ENCODE peak calls at places on chromosomes 2 and 18, in ten cellular contexts. V is ELR; U is stimulated activated CD4-positive, alpha-beta T cell treated with anti-CD3 and anti-CD28 coated beads, Interleukin-2, amount 100 ng/mL, for 48 hours; J is NCI-H2081; T is GM23248; D is NCI-H226; M is CD4-positive, alpha-beta T cell; E is A549; K is heart right ventricle; X is smooth muscle cell of the brain vasculature. F is an unnamed sample.

GRCh38 chr2:206683546-206683945 is 34.6 kb downstream of the DYTN start:
- DNase-seq in U (no peak), K (no peak), X (no peak), E (no peak), T (no peak), D (no peak), V (no peak), J (no peak), M (no peak), F (no peak)

GRCh38 chr2:195407782-195408181 is 249.2 kb upstream of the SLC39A10 start:
- DNase-seq in E (peak), M (no peak), U (no peak), V (peak), K (no peak), T (peak), J (no peak), D (peak), X (no peak), F (no peak)

GRCh38 chr18:38575648-38576047 is 1010.0 kb upstream of the CELF4 start:
- DNase-seq in U (no peak), V (no peak), D (no peak), T (no peak), X (no peak), J (no peak), M (no peak), E (no peak), K (no peak), F (no peak)

GRCh38 chr2:80269806-80270205 is 34.7 kb downstream of the LRRTM1 start:
- DNase-seq in J (no peak), T (no peak), V (no peak), K (no peak), E (no peak), D (no peak), M (no peak), U (no peak), X (no peak), F (no peak)

GRCh38 chr2:5694016-5694690 is 2.0 kb downstream of the SOX11 start:
- DNase-seq in J (peak), M (no peak), U (no peak), V (no peak), X (no peak), K (no peak), T (no peak), D (no peak), E (no peak), F (no peak)

GRCh38 chr18:58590231-58590630 is 38.7 kb downstream of the ALPK2 start:
- DNase-seq in J (no peak), M (no peak), U (no peak), E (no peak), D (peak), T (peak), K (no peak), X (no peak), V (peak), F (peak)

GRCh38 chr2:96537734-96538486 is 1.4 kb downstream of the ARID5A start:
- DNase-seq in U (no peak), E (no peak), V (no peak), M (peak), X (no peak), K (no peak), T (peak), J (no peak), D (no peak), F (no peak)

GRCh38 chr2:235024191-235024611 is 72.4 kb downstream of the SH3BP4 start:
- DNase-seq in D (no peak), M (no peak), X (no peak), V (peak), J (no peak), T (peak), K (no peak), E (no peak), U (no peak), F (no peak)

GRCh38 chr2:168246072-168246482 is 1.3 kb downstream of the STK39 start:
- DNase-seq in X (no peak), K (no peak), E (no peak), M (no peak), U (no peak), V (no peak), T (no peak), J (no peak), D (no peak), F (no peak)

GRCh38 chr2:24724111-24724775 is 68.9 kb downstream of the PTRHD1 start:
- DNase-seq in U (no peak), M (no peak), D (no peak), E (no peak), V (peak), X (no peak), J (no peak), T (peak), K (no peak), F (no peak)

GRCh38 chr2:143758629-143759330 is 629.6 kb downstream of the ARHGAP15 start:
- DNase-seq in V (no peak), U (no peak), D (peak), T (no peak), K (no peak), J (no peak), M (no peak), E (no peak), X (no peak), F (no peak)

GRCh38 chr2:241150660-241151530 is 628 bp downstream of the PPP1R7 start:
- DNase-seq in J (no peak), X (no peak), U (no peak), M (no peak), E (no peak), D (no peak), K (no peak), V (peak), T (peak), F (no peak)

GRCh38 chr2:27806311-27807059 is 35.0 kb downstream of the MRPL33 start:
- DNase-seq in K (no peak), E (no peak), T (no peak), D (no peak), J (no peak), X (no peak), U (no peak), V (no peak), M (no peak), F (no peak)

GRCh38 chr2:191946471-191947182 is 99.7 kb upstream of the CAVIN2 start:
- DNase-seq in U (no peak), E (no peak), D (no peak), V (no peak), X (no peak), M (no peak), K (no peak), T (no peak), J (no peak), F (no peak)

GRCh38 chr2:46311651-46312223 is 14.5 kb downstream of the EPAS1 start:
- DNase-seq in D (no peak), M (no peak), X (no peak), J (no peak), U (no peak), V (no peak), E (no peak), T (peak), K (no peak), F (no peak)

GRCh38 chr2:231037202-231037730 is at the start of gene C2orf72:
- DNase-seq in E (no peak), T (peak), X (no peak), V (no peak), U (no peak), M (no peak), D (no peak), K (no peak), J (no peak), F (no peak)

GRCh38 chr2:66853585-66853984 is 418.7 kb downstream of the MEIS1 start:
- DNase-seq in T (peak), U (no peak), K (no peak), X (no peak), V (no peak), M (no peak), E (no peak), J (no peak), D (no peak), F (no peak)

GRCh38 chr18:13422541-13423147 is 204.1 kb downstream of the LDLRAD4 start:
- DNase-seq in T (no peak), M (no peak), D (no peak), X (no peak), K (no peak), U (no peak), E (no peak), V (no peak), J (no peak), F (no peak)

GRCh38 chr2:71510196-71510807 is 56.9 kb downstream of the DYSF start:
- DNase-seq in E (peak), K (peak), X (peak), U (peak), J (peak), D (peak), M (peak), V (peak), T (peak), F (peak)

GRCh38 chr2:218745160-218745558 is 34.5 kb downstream of the TTLL4 start:
- DNase-seq in T (no peak), J (no peak), D (no peak), X (no peak), U (no peak), V (no peak), E (peak), K (no peak), M (no peak), F (no peak)

GRCh38 chr2:27710640-27711430 is 47.1 kb downstream of the SLC4A1AP start:
- DNase-seq in T (no peak), K (no peak), V (no peak), D (peak), X (no peak), M (no peak), J (no peak), U (no peak), E (peak), F (peak)

GRCh38 chr18:4455113-4455811 is at the start of gene DLGAP1:
- DNase-seq in U (no peak), M (no peak), J (peak), X (no peak), T (peak), E (no peak), D (no peak), K (peak), V (no peak), F (peak)

GRCh38 chr2:231124833-231125232 is at the start of gene HTR2B:
- DNase-seq in X (no peak), J (no peak), U (no peak), D (no peak), V (no peak), E (peak), K (no peak), M (no peak), T (no peak), F (no peak)

GRCh38 chr2:160920791-160921303 is 239.4 kb upstream of the TANK start:
- DNase-seq in V (peak), E (no peak), M (no peak), D (peak), U (no peak), K (peak), T (peak), X (peak), J (no peak), F (peak)

GRCh38 chr2:230913406-230913805 is 11.6 kb downstream of the GPR55 start:
- DNase-seq in M (no peak), J (no peak), E (peak), V (peak), K (no peak), T (peak), U (no peak), D (no peak), X (no peak), F (peak)

GRCh38 chr2:42957109-42958035 is 165.0 kb upstream of the HAAO start:
- DNase-seq in X (no peak), U (no peak), E (no peak), T (no peak), J (no peak), M (no peak), K (no peak), D (peak), V (peak), F (no peak)

GRCh38 chr2:33215299-33215698 is 261.1 kb upstream of the RASGRP3 start:
- DNase-seq in U (no peak), J (no peak), D (peak), T (peak), E (no peak), V (peak), K (peak), X (no peak), M (no peak), F (no peak)

GRCh38 chr2:41854227-41854626 is 193.6 kb upstream of the PKDCC start:
- DNase-seq in K (no peak), U (no peak), M (no peak), V (peak), J (no peak), X (no peak), D (peak), T (peak), E (peak), F (no peak)